ENCODE peak calls at places on chromosome 4, in four cellular contexts. One of them, this sample, is unnamed.

GRCh38 chr4:171981185-171981584 is 168.0 kb downstream of the GALNTL6 start:
- DNase-seq in astrocyte of the cerebellum: no peak
- DNase-seq in testis: no peak
- DNase-seq in stimulated activated CD8-positive, alpha-beta memory T cell treated with anti-CD3 and anti-CD28 coated beads, Interleukin-4, amount 100 ng/mL, for 1 hour: no peak
- DNase-seq in this sample: no peak

GRCh38 chr4:55866973-55867574 is 13.6 kb downstream of the EXOC1 start:
- DNase-seq in stimulated activated CD8-positive, alpha-beta memory T cell treated with anti-CD3 and anti-CD28 coated beads, Interleukin-4, amount 100 ng/mL, for 1 hour: peak
- DNase-seq in testis: peak
- DNase-seq in astrocyte of the cerebellum: peak
- DNase-seq in this sample: no peak

GRCh38 chr4:2497931-2498330 is 29.0 kb downstream of the RNF4 start:
- DNase-seq in astrocyte of the cerebellum: no peak
- DNase-seq in testis: no peak
- DNase-seq in stimulated activated CD8-positive, alpha-beta memory T cell treated with anti-CD3 and anti-CD28 coated beads, Interleukin-4, amount 100 ng/mL, for 1 hour: no peak
- DNase-seq in this sample: no peak

GRCh38 chr4:72842323-72842722 is 227.2 kb downstream of the COX18 start:
- DNase-seq in astrocyte of the cerebellum: no peak
- DNase-seq in stimulated activated CD8-positive, alpha-beta memory T cell treated with anti-CD3 and anti-CD28 coated beads, Interleukin-4, amount 100 ng/mL, for 1 hour: no peak
- DNase-seq in testis: no peak
- DNase-seq in this sample: no peak

GRCh38 chr4:1406946-1407656 is 859 bp upstream of the NKX1-1 start:
- DNase-seq in astrocyte of the cerebellum: no peak
- DNase-seq in testis: no peak
- DNase-seq in stimulated activated CD8-positive, alpha-beta memory T cell treated with anti-CD3 and anti-CD28 coated beads, Interleukin-4, amount 100 ng/mL, for 1 hour: no peak
- DNase-seq in this sample: no peak

GRCh38 chr4:95693594-95693993 is 144.8 kb upstream of the UNC5C start:
- DNase-seq in testis: no peak
- DNase-seq in stimulated activated CD8-positive, alpha-beta memory T cell treated with anti-CD3 and anti-CD28 coated beads, Interleukin-4, amount 100 ng/mL, for 1 hour: no peak
- DNase-seq in astrocyte of the cerebellum: no peak
- DNase-seq in this sample: no peak

GRCh38 chr4:143196323-143196722 is 11.6 kb downstream of the USP38 start:
- DNase-seq in testis: no peak
- DNase-seq in astrocyte of the cerebellum: no peak
- DNase-seq in stimulated activated CD8-positive, alpha-beta memory T cell treated with anti-CD3 and anti-CD28 coated beads, Interleukin-4, amount 100 ng/mL, for 1 hour: no peak
- DNase-seq in this sample: no peak

GRCh38 chr4:110411599-110412011 is 64.3 kb upstream of the ENPEP start:
- DNase-seq in testis: no peak
- DNase-seq in astrocyte of the cerebellum: no peak
- DNase-seq in stimulated activated CD8-positive, alpha-beta memory T cell treated with anti-CD3 and anti-CD28 coated beads, Interleukin-4, amount 100 ng/mL, for 1 hour: no peak
- DNase-seq in this sample: no peak

GRCh38 chr4:76562161-76562560 is 127.1 kb downstream of the SHROOM3 start:
- DNase-seq in testis: no peak
- DNase-seq in stimulated activated CD8-positive, alpha-beta memory T cell treated with anti-CD3 and anti-CD28 coated beads, Interleukin-4, amount 100 ng/mL, for 1 hour: no peak
- DNase-seq in astrocyte of the cerebellum: no peak
- DNase-seq in this sample: no peak

GRCh38 chr4:123361195-123361861 is 35.3 kb upstream of the SPRY1 start:
- DNase-seq in stimulated activated CD8-positive, alpha-beta memory T cell treated with anti-CD3 and anti-CD28 coated beads, Interleukin-4, amount 100 ng/mL, for 1 hour: no peak
- DNase-seq in testis: no peak
- DNase-seq in astrocyte of the cerebellum: peak
- DNase-seq in this sample: no peak

GRCh38 chr4:122785099-122785498 is 41.5 kb upstream of the FGF2 start:
- DNase-seq in testis: no peak
- DNase-seq in stimulated activated CD8-positive, alpha-beta memory T cell treated with anti-CD3 and anti-CD28 coated beads, Interleukin-4, amount 100 ng/mL, for 1 hour: no peak
- DNase-seq in astrocyte of the cerebellum: no peak
- DNase-seq in this sample: no peak

GRCh38 chr4:67809502-67809901 is 55.3 kb upstream of the GNRHR start:
- DNase-seq in testis: no peak
- DNase-seq in astrocyte of the cerebellum: no peak
- DNase-seq in stimulated activated CD8-positive, alpha-beta memory T cell treated with anti-CD3 and anti-CD28 coated beads, Interleukin-4, amount 100 ng/mL, for 1 hour: no peak
- DNase-seq in this sample: no peak

GRCh38 chr4:84279678-84280077 is 219.4 kb downstream of the NKX6-1 start:
- DNase-seq in testis: no peak
- DNase-seq in astrocyte of the cerebellum: no peak
- DNase-seq in stimulated activated CD8-positive, alpha-beta memory T cell treated with anti-CD3 and anti-CD28 coated beads, Interleukin-4, amount 100 ng/mL, for 1 hour: no peak
- DNase-seq in this sample: no peak

GRCh38 chr4:151013491-151013890 is 1.6 kb downstream of the LRBA start:
- DNase-seq in stimulated activated CD8-positive, alpha-beta memory T cell treated with anti-CD3 and anti-CD28 coated beads, Interleukin-4, amount 100 ng/mL, for 1 hour: no peak
- DNase-seq in astrocyte of the cerebellum: no peak
- DNase-seq in testis: no peak
- DNase-seq in this sample: no peak

This sample was measured in cerebellar nuclear complex.